ENCODE peak calls at places on chromosome 18, in six cellular contexts. D is H1, G is SK-N-SH, Q is GM12878, Y is HepG2, C is K562. N is an unnamed sample.

GRCh38 chr18:64380117-64380516 is 231.2 kb upstream of the LINC00305 start:
- DNase-seq in D (no peak), C (no peak), Y (no peak), Q (no peak), G (no peak), N (no peak)

GRCh38 chr18:5527603-5528002 is 16.2 kb downstream of the EPB41L3 start:
- DNase-seq in C (no peak), Y (no peak), Q (no peak), D (no peak), G (no peak), N (no peak)

GRCh38 chr18:75264195-75264594 is 53.6 kb downstream of the TSHZ1 start:
- DNase-seq in C (no peak), Y (no peak), Q (no peak), G (peak; percentile 49), D (no peak), N (no peak)

GRCh38 chr18:13647761-13648160 is 78.6 kb downstream of the FAM210A start:
- DNase-seq in D (no peak), Q (no peak), Y (no peak), G (no peak), C (no peak), N (no peak)

GRCh38 chr18:57210101-57210661 is 63.3 kb downstream of the BOD1L2 start:
- DNase-seq in G (no peak), C (peak; percentile 12), Q (no peak), Y (peak; percentile 45), D (peak; percentile 60), N (peak; percentile 63)

GRCh38 chr18:54112356-54112755 is 112.1 kb downstream of the MBD2 start:
- DNase-seq in Q (no peak), G (no peak), D (no peak), Y (no peak), C (no peak), N (no peak)

GRCh38 chr18:74521068-74521725 is 13.1 kb upstream of the CNDP1 start:
- DNase-seq in C (no peak), Y (no peak), D (no peak), G (no peak), Q (no peak), N (no peak)

GRCh38 chr18:79639072-79639829 is 40.4 kb upstream of the CTDP1 start:
- DNase-seq in D (no peak), Q (no peak), G (no peak), C (no peak), Y (no peak), N (no peak)

GRCh38 chr18:76491801-76492668 is 3.0 kb downstream of the ZNF516 start:
- DNase-seq in G (peak; percentile 51), Y (no peak), D (no peak), C (no peak), Q (no peak), N (no peak)

GRCh38 chr18:56479836-56480235 is 158.6 kb downstream of the TXNL1 start:
- DNase-seq in Y (no peak), D (no peak), C (no peak), G (no peak), Q (no peak), N (no peak)

GRCh38 chr18:35602193-35602820 is 20.8 kb downstream of the GALNT1 start:
- DNase-seq in Y (no peak), Q (no peak), G (no peak), D (no peak), C (no peak), N (no peak)

GRCh38 chr18:62716679-62717058 is 1.3 kb downstream of the PHLPP1 start:
- DNase-seq in G (peak; percentile 77), C (peak; percentile 42), Q (no peak), Y (no peak), D (no peak), N (no peak)

GRCh38 chr18:30969670-30970069 is 72.9 kb downstream of the DSC3 start:
- DNase-seq in Y (no peak), Q (no peak), D (no peak), G (no peak), C (no peak), N (no peak)

DNA sequence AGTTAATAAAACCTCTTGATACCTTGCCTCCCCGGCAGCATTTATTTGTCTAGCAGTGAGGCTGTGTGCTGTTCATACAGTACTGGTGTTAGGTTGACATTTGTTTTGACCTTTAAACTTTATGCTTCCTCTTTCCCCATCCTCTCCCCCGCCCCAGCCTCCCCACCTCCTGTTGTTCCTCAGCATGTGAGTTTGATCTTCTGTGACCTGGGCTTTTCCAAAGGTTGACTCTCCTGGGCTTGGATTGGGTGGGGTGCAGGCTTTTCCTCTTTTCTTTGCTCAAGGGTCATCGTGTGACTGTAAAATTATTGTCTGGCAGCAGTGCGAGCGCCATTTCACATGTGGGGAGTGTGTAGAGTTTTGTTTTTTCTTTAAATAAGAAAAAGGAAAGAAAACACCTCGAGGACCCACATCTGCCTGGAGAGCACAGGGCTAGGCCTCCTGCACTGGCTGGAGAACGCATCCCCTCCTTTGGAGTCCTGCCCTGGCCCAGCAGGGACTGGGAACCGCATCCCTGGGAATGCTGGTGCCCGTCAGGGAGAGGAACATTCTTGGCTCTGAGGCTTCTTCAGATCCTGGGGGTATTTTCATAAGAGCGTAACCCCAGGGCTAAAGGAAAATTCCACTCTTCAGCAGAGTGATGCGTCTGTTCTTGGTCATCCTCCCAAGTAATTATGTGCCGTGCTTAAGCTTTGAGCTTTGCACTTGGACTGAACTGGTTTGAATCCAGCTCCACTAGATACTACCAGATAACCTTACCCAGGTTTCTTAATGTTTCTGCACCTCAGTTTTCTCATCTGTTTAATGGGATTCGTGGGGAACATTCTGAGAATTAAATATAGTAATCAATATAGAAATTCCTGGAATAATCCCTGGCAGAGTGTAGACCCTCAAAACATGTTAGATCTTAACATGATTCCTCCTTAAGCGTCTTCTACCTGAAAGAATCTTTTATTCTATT is 91.5 kb downstream of the SETBP1 start:
- DNase-seq in G (no peak), Y (peak; percentile 85), Q (no peak), C (no peak), D (no peak), N (no peak)
- TF ChIP-seq POLR2AphosphoS5 in G (no peak), Y (no peak), Q (no peak), C (no peak), D (no peak), N (no peak)

GRCh38 chr18:9638886-9639285 is 24.5 kb upstream of the PPP4R1 start:
- DNase-seq in Y (no peak), G (no peak), D (no peak), Q (no peak), C (no peak), N (no peak)
- TF ChIP-seq JUND in Y (no peak), G (no peak), D (no peak), Q (no peak), C (no peak), N (no peak)

DNA sequence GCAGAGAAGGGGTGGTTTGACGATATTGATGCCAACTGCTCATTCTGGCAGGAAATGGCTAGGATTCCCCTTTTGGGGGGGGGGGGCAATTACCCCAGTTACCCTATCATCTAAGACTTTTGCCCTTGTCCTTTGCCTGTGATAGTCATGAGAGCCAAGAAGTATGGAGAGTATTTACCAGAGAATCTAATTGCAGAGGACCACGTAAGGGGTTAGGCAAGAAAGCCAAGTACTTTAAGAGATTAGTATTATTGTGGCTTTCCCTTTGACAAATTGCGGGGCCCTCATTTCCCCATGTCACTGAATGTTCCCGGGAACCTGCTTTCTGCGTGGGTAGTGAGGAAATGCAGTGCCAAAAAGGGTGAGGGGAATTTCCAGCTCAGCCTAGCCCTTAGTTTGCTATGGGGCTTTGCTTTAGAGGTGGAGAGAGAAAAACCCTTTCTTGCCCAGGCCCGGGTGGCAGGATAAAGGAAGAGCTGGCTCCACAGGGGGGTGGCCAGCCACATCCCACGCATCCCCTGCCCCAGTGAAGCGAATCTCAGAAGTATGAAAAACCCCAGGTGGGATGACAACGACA is 1.5 kb downstream of the AQP4 start:
- DNase-seq in C (no peak), Q (no peak), D (no peak), G (no peak), Y (no peak), N (no peak)
- TF ChIP-seq POLR2AphosphoS5 in C (no peak), Q (no peak), D (no peak), G (no peak), Y (no peak), N (no peak)

GRCh38 chr18:70365361-70365760 is 76.5 kb downstream of the SOCS6 start:
- DNase-seq in C (no peak), Y (no peak), G (no peak), Q (no peak), D (no peak), N (no peak)

GRCh38 chr18:70368903-70369302 is 80.1 kb downstream of the SOCS6 start:
- DNase-seq in G (no peak), C (no peak), Y (no peak), Q (no peak), D (no peak), N (no peak)

GRCh38 chr18:70363861-70364260 is 75.0 kb downstream of the SOCS6 start:
- DNase-seq in Q (no peak), D (no peak), Y (peak; percentile 48), G (no peak), C (no peak), N (peak; percentile 72)

GRCh38 chr18:70366670-70367069 is 77.8 kb downstream of the SOCS6 start:
- DNase-seq in Y (no peak), Q (no peak), C (no peak), D (no peak), G (no peak), N (no peak)

GRCh38 chr18:70366174-70366573 is 77.3 kb downstream of the SOCS6 start:
- DNase-seq in Y (no peak), G (no peak), Q (no peak), C (no peak), D (peak; percentile 31), N (no peak)
- TF ChIP-seq JUND in Y (no peak), G (no peak), Q (no peak), C (no peak), D (no peak), N (no peak)

GRCh38 chr18:77807650-77808049 is 558.0 kb downstream of the GALR1 start:
- DNase-seq in C (no peak), D (no peak), Y (no peak), Q (no peak), G (no peak), N (no peak)

GRCh38 chr18:77815666-77816338 is 566.2 kb downstream of the GALR1 start:
- DNase-seq in D (no peak), G (no peak), Y (no peak), C (no peak), Q (no peak), N (no peak)

DNA sequence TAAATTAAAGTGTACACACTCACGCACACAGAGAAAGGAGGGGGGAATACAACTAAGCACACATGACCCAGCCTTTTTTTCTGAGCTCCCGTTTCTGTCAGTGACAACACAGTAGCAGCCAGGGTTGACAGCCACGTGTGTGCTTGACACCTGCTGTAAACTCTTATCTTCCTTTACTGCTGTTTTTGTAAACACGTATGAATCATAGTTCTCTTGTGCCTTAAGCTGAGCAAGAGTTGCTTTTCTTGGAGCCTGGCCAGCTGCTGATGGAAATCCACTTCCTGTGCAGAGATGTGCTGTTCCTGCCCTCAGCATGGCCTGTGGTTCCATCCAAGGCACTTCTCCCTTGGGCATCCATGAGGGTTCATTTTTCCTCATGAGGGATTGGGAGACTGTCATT is 561.9 kb downstream of the GALR1 start:
- DNase-seq in D (no peak), Q (no peak), G (no peak), Y (no peak), C (no peak), N (no peak)
- TF ChIP-seq POLR2AphosphoS5 in D (no peak), Q (no peak), G (no peak), Y (no peak), C (no peak), N (no peak)

N was measured in HCT116.